ENCODE peak calls at places on chromosomes 2 and 18, in four cellular contexts. O, M, K and H are unnamed samples. For H3K36me3, the result is how much of the 10 kb centered on the place peaks cover.

GRCh38 chr2:145626301-145626700 is 1106.4 kb upstream of the ZEB2 start:
- DNase-seq in O (no peak), M (no peak), K (no peak), H (no peak)

GRCh38 chr2:66661253-66662173 is 226.6 kb downstream of the MEIS1 start:
- DNase-seq in O (no peak), M (no peak), K (no peak), H (no peak)

GRCh38 chr2:44267269-44268258 is 7.7 kb upstream of the SLC3A1 start:
- DNase-seq in O (no peak), M (peak), K (no peak), H (no peak)

GRCh38 chr2:218607436-218608115 is at the start of gene PLCD4:
- DNase-seq in O (no peak), M (peak), K (no peak), H (no peak)

GRCh38 chr18:644395-645004 is 13.0 kb upstream of the TYMS start:
- DNase-seq in O (no peak), M (peak), K (no peak), H (no peak)

GRCh38 chr2:56211048-56211447 is 27.3 kb downstream of the CCDC85A start:
- DNase-seq in O (no peak), M (no peak), K (no peak), H (no peak)

GRCh38 chr2:174965992-174966789 is 39.0 kb downstream of the CHN1 start:
- DNase-seq in O (no peak), M (no peak), K (no peak), H (no peak)

GRCh38 chr2:73856214-73856613 is 27.5 kb downstream of the STAMBP start:
- DNase-seq in O (no peak), M (peak), K (no peak), H (no peak)

GRCh38 chr2:12881952-12882351 is 165.2 kb downstream of the TRIB2 start:
- DNase-seq in O (no peak), M (no peak), K (no peak), H (no peak)
- TF ChIP-seq CTCF in O (no peak), M (no peak), K (no peak), H (no peak)

DNA sequence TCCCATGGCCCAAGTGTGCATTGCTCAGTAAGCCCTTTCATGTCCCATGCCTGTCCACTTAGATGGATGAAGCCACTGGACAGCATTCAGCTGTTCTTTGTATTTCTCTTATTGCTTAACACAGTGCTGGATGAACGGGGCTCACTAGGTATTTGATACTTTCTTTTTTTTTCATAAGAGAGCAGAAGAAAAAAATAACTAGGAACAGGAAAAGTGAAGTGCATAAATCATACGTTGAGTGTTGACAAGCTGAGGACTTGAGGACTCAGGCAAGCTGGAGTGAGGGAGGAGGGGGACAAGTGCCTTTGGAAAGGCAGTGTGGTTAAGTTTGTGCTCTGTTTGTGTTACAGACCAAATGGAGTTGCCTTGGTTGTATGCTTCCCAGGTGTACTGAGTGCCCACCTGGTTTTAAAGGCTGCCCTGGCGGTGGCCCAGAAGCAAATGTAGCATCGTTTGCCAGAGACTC is 240.8 kb downstream of the PRKCE start:
- DNase-seq in O (no peak), M (no peak), K (peak), H (no peak)
- H3K4me3 ChIP-seq in O (no peak), M (no peak), K (no peak), H (no peak)

GRCh38 chr2:70233892-70234291 is 14.5 kb downstream of the TIA1 start:
- DNase-seq in O (no peak), M (no peak), K (no peak), H (no peak)
- H3K36me3 ChIP-seq in O (under half), M (under half), K (under half), H (under half)

GRCh38 chr2:26033270-26033768 is 565 bp upstream of the RAB10 start:
- DNase-seq in O (no peak), M (no peak), K (peak), H (no peak)

GRCh38 chr2:26035110-26035728 is 1.3 kb downstream of the RAB10 start:
- DNase-seq in O (no peak), M (no peak), K (no peak), H (no peak)

GRCh38 chr2:26034597-26035067 is 748 bp downstream of the RAB10 start:
- DNase-seq in O (no peak), M (no peak), K (no peak), H (no peak)

GRCh38 chr2:26039603-26040367 is 5.9 kb downstream of the RAB10 start:
- DNase-seq in O (no peak), M (no peak), K (no peak), H (no peak)

GRCh38 chr2:26033769-26034596 is at the start of gene RAB10:
- DNase-seq in O (peak), M (peak), K (peak), H (peak)
- TF ChIP-seq CTCF in O (no peak), M (no peak), K (no peak), H (no peak)

GRCh38 chr2:47521666-47522285 is 118.8 kb downstream of the MSH2 start:
- DNase-seq in O (no peak), M (no peak), K (no peak), H (no peak)
- H3K4me3 ChIP-seq in O (peak), M (peak), K (no peak), H (peak)

GRCh38 chr2:216151313-216152030 is 42.3 kb downstream of the XRCC5 start:
- DNase-seq in O (no peak), M (peak), K (no peak), H (no peak)
- H3K36me3 ChIP-seq in O (under half), M (under half), K (half or more), H (under half)

GRCh38 chr18:3664563-3665178 is 214.7 kb downstream of the TGIF1 start:
- DNase-seq in O (no peak), M (no peak), K (no peak), H (no peak)

GRCh38 chr18:3665780-3666525 is 216.0 kb downstream of the TGIF1 start:
- DNase-seq in O (peak), M (peak), K (peak), H (peak)

GRCh38 chr18:3667255-3668137 is 217.5 kb downstream of the TGIF1 start:
- DNase-seq in O (no peak), M (no peak), K (no peak), H (no peak)

GRCh38 chr18:3665187-3665586 is 215.2 kb downstream of the TGIF1 start:
- DNase-seq in O (no peak), M (no peak), K (no peak), H (no peak)

GRCh38 chr18:3666526-3667254 is 216.7 kb downstream of the TGIF1 start:
- DNase-seq in O (no peak), M (no peak), K (no peak), H (no peak)
- TF ChIP-seq CTCF in O (peak), M (no peak), K (no peak), H (no peak)